ENCODE peak calls at places on chromosomes 4 and X, in seven cellular contexts. X is cardiac fibroblast; I is RWPE1; G is NCI-H146; K is stimulated activated CD8-positive, alpha-beta memory T cell treated with anti-CD3 and anti-CD28 coated beads, Interleukin-4, amount 100 ng/mL, for 24 hours; P is PC-3; B is astrocyte of the cerebellum. Q is an unnamed sample.

GRCh38 chr4:18155062-18156041 is 133.8 kb upstream of the LCORL start:
- DNase-seq in B (no peak), X (no peak), I (no peak), P (no peak), K (no peak), G (no peak), Q (no peak)

GRCh38 chr4:151484396-151485102 is 75.6 kb downstream of the FHIP1A start:
- DNase-seq in X (peak; percentile 82), I (peak; percentile 84), G (no peak), B (peak; percentile 95), P (peak; percentile 79), K (no peak), Q (peak; percentile 55)

GRCh38 chr4:176548571-176548970 is 228.8 kb downstream of the SPCS3 start:
- DNase-seq in X (peak; percentile 78), G (no peak), I (no peak), K (no peak), B (no peak), P (peak; percentile 73), Q (peak; percentile 13)

GRCh38 chrX:154526901-154527675 is 11.1 kb upstream of the FAM3A start:
- DNase-seq in B (peak; percentile 45), X (peak; percentile 74), K (peak; percentile 35), G (peak; percentile 77), P (peak; percentile 82), I (peak; percentile 41), Q (peak; percentile 24)

GRCh38 chr4:153529646-153530045 is 63.5 kb downstream of the TMEM131L start:
- DNase-seq in P (no peak), K (no peak), G (no peak), B (no peak), X (peak; percentile 59), I (no peak), Q (peak; percentile 10)

GRCh38 chrX:47644557-47645091 is 5.7 kb downstream of the ELK1 start:
- DNase-seq in K (no peak), B (no peak), I (no peak), P (peak; percentile 17), X (peak; percentile 63), G (peak; percentile 8), Q (no peak)

GRCh38 chrX:21940356-21940829 is at the start of gene SMS:
- DNase-seq in K (peak; percentile 43), I (peak; percentile 46), G (peak; percentile 85), B (no peak), P (peak; percentile 81), X (peak; percentile 70), Q (no peak)

GRCh38 chr4:152258391-152258790 is 277.5 kb downstream of the FBXW7 start:
- DNase-seq in G (no peak), I (no peak), B (no peak), X (no peak), K (no peak), P (no peak), Q (no peak)

GRCh38 chr4:41477200-41477910 is 60.6 kb upstream of the LIMCH1 start:
- DNase-seq in X (no peak), I (no peak), P (no peak), G (no peak), B (no peak), K (no peak), Q (no peak)

GRCh38 chr4:164718817-164719216 is 35.1 kb upstream of the SMIM31 start:
- DNase-seq in G (no peak), B (no peak), P (no peak), K (no peak), X (no peak), I (no peak), Q (no peak)

GRCh38 chr4:145177511-145177905 is 2.9 kb downstream of the OTUD4 start:
- DNase-seq in B (no peak), P (peak; percentile 13), K (no peak), I (no peak), X (peak; percentile 54), G (no peak), Q (no peak)

GRCh38 chrX:134999469-134999868 is 8.7 kb downstream of the SMIM10 start:
- DNase-seq in G (peak; percentile 31), I (peak; percentile 8), P (peak; percentile 73), X (peak; percentile 76), B (peak; percentile 18), K (no peak), Q (no peak)

GRCh38 chr4:26116057-26116456 is 202.0 kb downstream of the SMIM20 start:
- DNase-seq in I (peak; percentile 57), G (peak; percentile 15), P (peak; percentile 14), X (no peak), B (no peak), K (no peak), Q (no peak)

GRCh38 chr4:140149851-140150635 is 3.9 kb downstream of the MAML3 start:
- DNase-seq in K (peak; percentile 36), B (no peak), I (peak; percentile 58), X (peak; percentile 59), G (peak; percentile 82), P (peak; percentile 62), Q (no peak)

GRCh38 chr4:97216031-97216430 is 927.2 kb downstream of the STPG2 start:
- DNase-seq in K (no peak), X (no peak), I (no peak), B (no peak), P (no peak), G (no peak), Q (no peak)

GRCh38 chr4:143351149-143351691 is 14.5 kb downstream of the GAB1 start:
- DNase-seq in B (no peak), I (no peak), X (no peak), K (no peak), G (no peak), P (no peak), Q (no peak)